ENCODE peak calls at places on chromosomes 1 and 21, in six cellular contexts. O, G, Y, U, I and S are unnamed samples. For H3K4me1, the result is how much of the 10 kb centered on the place peaks cover.

GRCh38 chr1:179817789-179818188 is 59.8 kb downstream of the TOR1AIP2 start:
- DNase-seq in O (peak), G (no peak), Y (no peak), U (peak), I (peak), S (no peak)

GRCh38 chr1:97508653-97509218 is 412.1 kb downstream of the DPYD start:
- DNase-seq in O (no peak), G (no peak), Y (no peak), U (no peak), I (no peak), S (no peak)

GRCh38 chr1:10986525-10986890 is 25.9 kb upstream of the TARDBP start:
- DNase-seq in O (no peak), G (no peak), Y (no peak), U (no peak), I (no peak), S (no peak)

GRCh38 chr1:201172336-201172735 is 18.1 kb upstream of the TMEM9 start:
- DNase-seq in O (peak), G (no peak), Y (no peak), U (no peak), I (peak), S (no peak)

GRCh38 chr1:98706173-98706848 is 44.8 kb downstream of the SNX7 start:
- DNase-seq in O (no peak), G (no peak), Y (no peak), U (no peak), I (no peak), S (no peak)

GRCh38 chr1:153659175-153659534 is 652 bp downstream of the SNAPIN start:
- DNase-seq in O (peak), G (no peak), Y (no peak), U (no peak), I (no peak), S (no peak)

GRCh38 chr1:205480349-205481278 is 23.9 kb upstream of the CDK18 start:
- DNase-seq in O (no peak), G (no peak), Y (no peak), U (no peak), I (no peak), S (no peak)

GRCh38 chr1:156698995-156699394 is 6.4 kb downstream of the CRABP2 start:
- DNase-seq in O (no peak), G (no peak), Y (no peak), U (no peak), I (no peak), S (no peak)

GRCh38 chr1:46520063-46520911 is 30.7 kb downstream of the DMBX1 start:
- DNase-seq in O (peak), G (no peak), Y (peak), U (no peak), I (no peak), S (no peak)

GRCh38 chr1:168613689-168614655 is 37.6 kb downstream of the XCL1 start:
- DNase-seq in O (no peak), G (no peak), Y (no peak), U (peak), I (no peak), S (no peak)

GRCh38 chr1:41862411-41863221 is 56.1 kb downstream of the HIVEP3 start:
- DNase-seq in O (no peak), G (no peak), Y (peak), U (no peak), I (no peak), S (no peak)

GRCh38 chr1:6785318-6785712 is at the start of gene CAMTA1:
- DNase-seq in O (peak), G (no peak), Y (no peak), U (no peak), I (no peak), S (no peak)

GRCh38 chr1:199508653-199509052 is 518.9 kb upstream of the NR5A2 start:
- DNase-seq in O (no peak), G (no peak), Y (no peak), U (no peak), I (no peak), S (no peak)

GRCh38 chr21:42983102-42983501 is 8.7 kb downstream of the PKNOX1 start:
- DNase-seq in O (no peak), G (no peak), Y (no peak), U (no peak), I (no peak), S (no peak)

GRCh38 chr1:36385410-36386261 is at the start of gene STK40:
- DNase-seq in O (peak), G (peak), Y (peak), U (peak), I (peak), S (peak)
- TF ChIP-seq POLR2A in O (no peak), G (no peak), Y (no peak), U (no peak), I (peak), S (peak)

DNA sequence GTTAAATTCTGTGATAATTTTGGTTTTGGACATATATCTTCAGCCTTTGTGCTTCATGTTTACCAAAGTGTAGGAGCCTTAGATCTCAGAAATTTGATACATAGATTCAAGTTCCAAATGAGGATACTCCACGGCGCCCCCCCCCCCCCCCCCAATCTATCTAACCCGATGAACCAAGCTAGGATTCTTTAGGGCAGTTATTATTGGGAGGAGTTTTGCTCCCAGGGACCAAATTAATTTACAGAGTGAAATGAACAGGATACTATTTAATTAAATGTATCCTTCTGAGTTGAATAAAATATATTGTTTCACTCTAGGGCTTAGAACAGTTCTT is 3.2 kb downstream of the USP25 start:
- DNase-seq in O (no peak), G (no peak), Y (no peak), U (no peak), I (no peak), S (no peak)
- H3K4me1 ChIP-seq in O (half or more), G (under half), Y (under half), U (half or more), I (under half), S (under half)

DNA sequence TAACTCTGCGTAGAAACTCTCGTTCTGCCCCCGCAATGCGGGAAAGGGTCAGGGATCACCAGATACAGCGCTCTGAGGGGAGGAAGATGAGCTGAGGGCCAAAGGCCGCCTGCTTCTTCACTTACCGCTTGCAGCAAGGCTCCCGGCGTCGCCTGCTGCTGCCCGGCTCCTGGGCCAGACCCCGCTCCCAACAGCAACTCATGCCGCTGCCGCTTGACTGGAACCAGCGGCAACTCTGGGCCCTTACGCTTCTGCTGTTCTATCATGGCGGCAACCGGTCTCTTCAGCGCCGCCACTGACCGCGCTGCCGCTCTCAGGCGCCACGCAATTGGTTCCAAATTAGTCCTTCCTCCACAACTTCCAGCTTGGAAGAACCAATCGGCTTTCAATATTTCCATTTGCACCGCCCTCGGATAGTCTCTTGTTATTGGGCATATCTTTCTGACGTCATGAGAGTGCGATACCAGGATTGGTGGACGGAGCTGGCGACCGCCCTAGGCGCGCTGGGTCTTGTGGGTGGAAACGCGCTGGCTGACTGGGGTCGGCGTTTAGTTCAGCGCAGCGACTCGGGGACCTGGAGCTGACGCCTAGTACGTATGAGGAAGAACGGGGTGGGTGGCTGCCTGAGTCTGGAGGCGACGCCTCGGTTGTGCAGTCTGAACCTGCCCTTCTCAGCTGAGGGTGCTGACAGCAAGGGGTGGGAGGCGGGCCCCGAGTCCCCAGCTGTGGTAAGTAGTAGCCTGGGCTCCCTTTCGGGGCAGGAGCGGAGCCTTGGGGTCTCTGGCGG is at the start of the genes SNRNP40 and ZCCHC17:
- DNase-seq in O (peak), G (peak), Y (peak), U (peak), I (peak), S (peak)
- TF ChIP-seq POLR2A in O (peak), G (peak), Y (peak), U (peak), I (peak), S (peak)

GRCh38 chr1:81466970-81467369 is 333.8 kb upstream of the ADGRL2 start:
- DNase-seq in O (no peak), G (no peak), Y (no peak), U (no peak), I (no peak), S (no peak)
- H3K4me1 ChIP-seq in O (under half), G (under half), Y (under half), U (under half), I (under half), S (under half)

GRCh38 chr1:33292726-33293340 is 28.1 kb downstream of the A3GALT2 start:
- DNase-seq in O (no peak), G (no peak), Y (no peak), U (peak), I (no peak), S (no peak)
- TF ChIP-seq POLR2A in O (no peak), G (no peak), Y (no peak), U (no peak), I (no peak), S (no peak)